ENCODE peak calls at places on chromosome 9, in ten cellular contexts. One of them, this sample, is unnamed.

GRCh38 chr9:80789831-80790230 is 899.5 kb downstream of the TLE1 start:
- DNase-seq in AG10803: no peak
- DNase-seq in breast epithelium: no peak
- DNase-seq in IMR-90: no peak
- DNase-seq in HEK293T: no peak
- DNase-seq in stomach: no peak
- DNase-seq in GM03348: no peak
- DNase-seq in retinal pigment epithelial cell: no peak
- DNase-seq in GM13976: no peak
- DNase-seq in smooth muscle cell of the brain vasculature: no peak
- DNase-seq in this sample: no peak

GRCh38 chr9:127118597-127119318 is 3.7 kb downstream of the ANGPTL2 start:
- DNase-seq in AG10803: no peak
- DNase-seq in breast epithelium: peak
- DNase-seq in IMR-90: no peak
- DNase-seq in HEK293T: no peak
- DNase-seq in stomach: no peak
- DNase-seq in GM03348: no peak
- DNase-seq in retinal pigment epithelial cell: no peak
- DNase-seq in GM13976: no peak
- DNase-seq in smooth muscle cell of the brain vasculature: no peak
- DNase-seq in this sample: no peak

GRCh38 chr9:125378778-125379177 is 117.2 kb downstream of the GAPVD1 start:
- DNase-seq in AG10803: no peak
- DNase-seq in breast epithelium: no peak
- DNase-seq in IMR-90: no peak
- DNase-seq in HEK293T: no peak
- DNase-seq in stomach: no peak
- DNase-seq in GM03348: no peak
- DNase-seq in retinal pigment epithelial cell: no peak
- DNase-seq in GM13976: no peak
- DNase-seq in smooth muscle cell of the brain vasculature: no peak
- DNase-seq in this sample: no peak

GRCh38 chr9:77588319-77588937 is 59.7 kb downstream of the GNA14 start:
- DNase-seq in AG10803: peak
- DNase-seq in breast epithelium: no peak
- DNase-seq in IMR-90: peak
- DNase-seq in HEK293T: no peak
- DNase-seq in stomach: no peak
- DNase-seq in GM03348: peak
- DNase-seq in retinal pigment epithelial cell: peak
- DNase-seq in GM13976: no peak
- DNase-seq in smooth muscle cell of the brain vasculature: peak
- DNase-seq in this sample: no peak

GRCh38 chr9:121896545-121896943 is 196.6 kb downstream of the TTLL11 start:
- DNase-seq in AG10803: no peak
- DNase-seq in breast epithelium: no peak
- DNase-seq in IMR-90: no peak
- DNase-seq in HEK293T: no peak
- DNase-seq in stomach: no peak
- DNase-seq in GM03348: no peak
- DNase-seq in retinal pigment epithelial cell: no peak
- DNase-seq in GM13976: no peak
- DNase-seq in smooth muscle cell of the brain vasculature: no peak
- DNase-seq in this sample: no peak

GRCh38 chr9:96020822-96021615 is 145.5 kb downstream of the ERCC6L2 start:
- DNase-seq in AG10803: no peak
- DNase-seq in breast epithelium: no peak
- DNase-seq in IMR-90: no peak
- DNase-seq in HEK293T: no peak
- DNase-seq in stomach: no peak
- DNase-seq in GM03348: peak
- DNase-seq in retinal pigment epithelial cell: no peak
- DNase-seq in GM13976: peak
- DNase-seq in smooth muscle cell of the brain vasculature: no peak
- DNase-seq in this sample: no peak

GRCh38 chr9:113153599-113153998 is 2.8 kb downstream of the SLC31A2 start:
- DNase-seq in AG10803: no peak
- DNase-seq in breast epithelium: no peak
- DNase-seq in IMR-90: no peak
- DNase-seq in HEK293T: no peak
- DNase-seq in stomach: no peak
- DNase-seq in GM03348: no peak
- DNase-seq in retinal pigment epithelial cell: no peak
- DNase-seq in GM13976: no peak
- DNase-seq in smooth muscle cell of the brain vasculature: no peak
- DNase-seq in this sample: no peak

GRCh38 chr9:128288273-128289004 is 12.4 kb downstream of the SWI5 start:
- DNase-seq in AG10803: no peak
- DNase-seq in breast epithelium: no peak
- DNase-seq in IMR-90: no peak
- DNase-seq in HEK293T: no peak
- DNase-seq in stomach: no peak
- DNase-seq in GM03348: no peak
- DNase-seq in retinal pigment epithelial cell: no peak
- DNase-seq in GM13976: peak
- DNase-seq in smooth muscle cell of the brain vasculature: no peak
- DNase-seq in this sample: no peak

GRCh38 chr9:133519693-133520092 is 5.1 kb downstream of the MYMK start:
- DNase-seq in AG10803: no peak
- DNase-seq in breast epithelium: no peak
- DNase-seq in IMR-90: peak
- DNase-seq in HEK293T: no peak
- DNase-seq in stomach: no peak
- DNase-seq in GM03348: no peak
- DNase-seq in retinal pigment epithelial cell: no peak
- DNase-seq in GM13976: no peak
- DNase-seq in smooth muscle cell of the brain vasculature: no peak
- DNase-seq in this sample: no peak

GRCh38 chr9:135156525-135157510 is 69.3 kb downstream of the OLFM1 start:
- DNase-seq in AG10803: peak
- DNase-seq in breast epithelium: peak
- DNase-seq in IMR-90: peak
- DNase-seq in HEK293T: peak
- DNase-seq in stomach: peak
- DNase-seq in GM03348: peak
- DNase-seq in retinal pigment epithelial cell: no peak
- DNase-seq in GM13976: peak
- DNase-seq in smooth muscle cell of the brain vasculature: no peak
- DNase-seq in this sample: no peak

GRCh38 chr9:27703591-27703990 is 130.3 kb upstream of the C9orf72 start:
- DNase-seq in AG10803: no peak
- DNase-seq in breast epithelium: no peak
- DNase-seq in IMR-90: no peak
- DNase-seq in HEK293T: no peak
- DNase-seq in stomach: no peak
- DNase-seq in GM03348: no peak
- DNase-seq in retinal pigment epithelial cell: no peak
- DNase-seq in GM13976: no peak
- DNase-seq in smooth muscle cell of the brain vasculature: no peak
- DNase-seq in this sample: no peak

GRCh38 chr9:7360513-7360912 is 439.1 kb downstream of the DMAC1 start:
- DNase-seq in AG10803: no peak
- DNase-seq in breast epithelium: no peak
- DNase-seq in IMR-90: no peak
- DNase-seq in HEK293T: peak
- DNase-seq in stomach: no peak
- DNase-seq in GM03348: no peak
- DNase-seq in retinal pigment epithelial cell: no peak
- DNase-seq in GM13976: no peak
- DNase-seq in smooth muscle cell of the brain vasculature: no peak
- DNase-seq in this sample: no peak

GRCh38 chr9:131587331-131587730 is 42.0 kb downstream of the PRRT1B start:
- DNase-seq in AG10803: no peak
- DNase-seq in breast epithelium: no peak
- DNase-seq in IMR-90: no peak
- DNase-seq in HEK293T: no peak
- DNase-seq in stomach: no peak
- DNase-seq in GM03348: no peak
- DNase-seq in retinal pigment epithelial cell: no peak
- DNase-seq in GM13976: no peak
- DNase-seq in smooth muscle cell of the brain vasculature: no peak
- DNase-seq in this sample: no peak

GRCh38 chr9:135887021-135887507 is 20.3 kb downstream of the CAMSAP1 start:
- DNase-seq in AG10803: peak
- DNase-seq in breast epithelium: no peak
- DNase-seq in IMR-90: peak
- DNase-seq in HEK293T: no peak
- DNase-seq in stomach: peak
- DNase-seq in GM03348: peak
- DNase-seq in retinal pigment epithelial cell: no peak
- DNase-seq in GM13976: peak
- DNase-seq in smooth muscle cell of the brain vasculature: no peak
- DNase-seq in this sample: no peak

GRCh38 chr9:134298000-134298399 is 28.3 kb upstream of the RXRA start:
- DNase-seq in AG10803: no peak
- DNase-seq in breast epithelium: no peak
- DNase-seq in IMR-90: no peak
- DNase-seq in HEK293T: no peak
- DNase-seq in stomach: no peak
- DNase-seq in GM03348: no peak
- DNase-seq in retinal pigment epithelial cell: no peak
- DNase-seq in GM13976: no peak
- DNase-seq in smooth muscle cell of the brain vasculature: no peak
- DNase-seq in this sample: no peak

GRCh38 chr9:21465859-21466518 is 16.1 kb downstream of the IFNE start:
- DNase-seq in AG10803: peak
- DNase-seq in breast epithelium: no peak
- DNase-seq in IMR-90: peak
- DNase-seq in HEK293T: peak
- DNase-seq in stomach: no peak
- DNase-seq in GM03348: peak
- DNase-seq in retinal pigment epithelial cell: peak
- DNase-seq in GM13976: peak
- DNase-seq in smooth muscle cell of the brain vasculature: peak
- DNase-seq in this sample: no peak

GRCh38 chr9:91758491-91758981 is 191.5 kb downstream of the ROR2 start:
- DNase-seq in AG10803: peak
- DNase-seq in breast epithelium: no peak
- DNase-seq in IMR-90: peak
- DNase-seq in HEK293T: peak
- DNase-seq in stomach: peak
- DNase-seq in GM03348: peak
- DNase-seq in retinal pigment epithelial cell: no peak
- DNase-seq in GM13976: peak
- DNase-seq in smooth muscle cell of the brain vasculature: no peak
- DNase-seq in this sample: no peak

GRCh38 chr9:119283118-119283794 is 86.0 kb downstream of the BRINP1 start:
- DNase-seq in AG10803: peak
- DNase-seq in breast epithelium: no peak
- DNase-seq in IMR-90: no peak
- DNase-seq in HEK293T: no peak
- DNase-seq in stomach: no peak
- DNase-seq in GM03348: peak
- DNase-seq in retinal pigment epithelial cell: peak
- DNase-seq in GM13976: no peak
- DNase-seq in smooth muscle cell of the brain vasculature: no peak
- DNase-seq in this sample: no peak

GRCh38 chr9:69818946-69819345 is 1.7 kb upstream of the CFAP95 start:
- DNase-seq in AG10803: no peak
- DNase-seq in breast epithelium: no peak
- DNase-seq in IMR-90: peak
- DNase-seq in HEK293T: no peak
- DNase-seq in stomach: no peak
- DNase-seq in GM03348: no peak
- DNase-seq in retinal pigment epithelial cell: no peak
- DNase-seq in GM13976: no peak
- DNase-seq in smooth muscle cell of the brain vasculature: no peak
- DNase-seq in this sample: no peak

GRCh38 chr9:123679330-123679987 is 250.5 kb downstream of the DENND1A start:
- DNase-seq in AG10803: peak
- DNase-seq in breast epithelium: no peak
- DNase-seq in IMR-90: peak
- DNase-seq in HEK293T: no peak
- DNase-seq in stomach: no peak
- DNase-seq in GM03348: no peak
- DNase-seq in retinal pigment epithelial cell: no peak
- DNase-seq in GM13976: peak
- DNase-seq in smooth muscle cell of the brain vasculature: no peak
- DNase-seq in this sample: no peak

GRCh38 chr9:127873886-127874285 is 3.6 kb downstream of the AK1 start:
- DNase-seq in AG10803: peak
- DNase-seq in breast epithelium: peak
- DNase-seq in IMR-90: no peak
- DNase-seq in HEK293T: no peak
- DNase-seq in stomach: peak
- DNase-seq in GM03348: peak
- DNase-seq in retinal pigment epithelial cell: no peak
- DNase-seq in GM13976: no peak
- DNase-seq in smooth muscle cell of the brain vasculature: no peak
- DNase-seq in this sample: no peak

GRCh38 chr9:78674874-78675273 is 377.9 kb downstream of the PSAT1 start:
- DNase-seq in AG10803: no peak
- DNase-seq in breast epithelium: no peak
- DNase-seq in IMR-90: no peak
- DNase-seq in HEK293T: no peak
- DNase-seq in stomach: no peak
- DNase-seq in GM03348: no peak
- DNase-seq in retinal pigment epithelial cell: no peak
- DNase-seq in GM13976: no peak
- DNase-seq in smooth muscle cell of the brain vasculature: no peak
- DNase-seq in this sample: no peak

GRCh38 chr9:109444771-109445320 is 53.3 kb downstream of the PTPN3 start:
- DNase-seq in AG10803: peak
- DNase-seq in breast epithelium: no peak
- DNase-seq in IMR-90: no peak
- DNase-seq in HEK293T: no peak
- DNase-seq in stomach: no peak
- DNase-seq in GM03348: no peak
- DNase-seq in retinal pigment epithelial cell: no peak
- DNase-seq in GM13976: no peak
- DNase-seq in smooth muscle cell of the brain vasculature: no peak
- DNase-seq in this sample: no peak